ENCODE peak calls at places on chromosomes 2 and 18, in four cellular contexts. One of them, this sample, is unnamed.

GRCh38 chr2:146661494-146662096 is 1183.2 kb upstream of the ACVR2A start:
- DNase-seq in mesothelial cell of epicardium: no peak
- DNase-seq in uterus: no peak
- DNase-seq in sigmoid colon: no peak
- DNase-seq in this sample: no peak

GRCh38 chr2:72036595-72036994 is 111.1 kb downstream of the CYP26B1 start:
- DNase-seq in mesothelial cell of epicardium: no peak
- DNase-seq in uterus: no peak
- DNase-seq in sigmoid colon: no peak
- DNase-seq in this sample: no peak

GRCh38 chr18:37385846-37386435 is 179.7 kb downstream of the CELF4 start:
- DNase-seq in mesothelial cell of epicardium: no peak
- DNase-seq in uterus: no peak
- DNase-seq in sigmoid colon: no peak
- DNase-seq in this sample: peak; percentile 53

GRCh38 chr2:190180313-190181065 is 118.0 kb upstream of the MSTN start:
- DNase-seq in mesothelial cell of epicardium: no peak
- DNase-seq in uterus: peak; percentile 35
- DNase-seq in sigmoid colon: peak; percentile 71
- DNase-seq in this sample: peak; percentile 83

GRCh38 chr2:238860966-238861730 is 13.3 kb downstream of the TWIST2 start:
- DNase-seq in mesothelial cell of epicardium: no peak
- DNase-seq in uterus: no peak
- DNase-seq in sigmoid colon: no peak
- DNase-seq in this sample: no peak

GRCh38 chr18:63823516-63824219 is 48.5 kb downstream of the SERPINB7 start:
- DNase-seq in mesothelial cell of epicardium: no peak
- DNase-seq in uterus: no peak
- DNase-seq in sigmoid colon: no peak
- DNase-seq in this sample: peak; percentile 14

GRCh38 chr18:48138660-48139426 is 208.4 kb upstream of the SMAD2 start:
- DNase-seq in mesothelial cell of epicardium: no peak
- DNase-seq in uterus: no peak
- DNase-seq in sigmoid colon: peak; percentile 45
- DNase-seq in this sample: no peak

GRCh38 chr2:220336771-220337170 is 709.3 kb downstream of the SLC4A3 start:
- DNase-seq in mesothelial cell of epicardium: no peak
- DNase-seq in uterus: no peak
- DNase-seq in sigmoid colon: no peak
- DNase-seq in this sample: no peak

GRCh38 chr2:216674376-216674775 is 21.0 kb downstream of the IGFBP5 start:
- DNase-seq in mesothelial cell of epicardium: no peak
- DNase-seq in uterus: no peak
- DNase-seq in sigmoid colon: no peak
- DNase-seq in this sample: no peak

GRCh38 chr2:241858206-241859016 is at the start of gene PDCD1:
- DNase-seq in mesothelial cell of epicardium: peak; percentile 23
- DNase-seq in uterus: peak; percentile 54
- DNase-seq in sigmoid colon: peak; percentile 68
- DNase-seq in this sample: peak; percentile 86

GRCh38 chr2:64913357-64913869 is 75.8 kb upstream of the SLC1A4 start:
- DNase-seq in mesothelial cell of epicardium: no peak
- DNase-seq in uterus: no peak
- DNase-seq in sigmoid colon: no peak
- DNase-seq in this sample: no peak

GRCh38 chr2:233473878-233474277 is 92.7 kb downstream of the USP40 start:
- DNase-seq in mesothelial cell of epicardium: no peak
- DNase-seq in uterus: no peak
- DNase-seq in sigmoid colon: no peak
- DNase-seq in this sample: no peak

GRCh38 chr2:162146906-162147305 is 5.1 kb downstream of the GCG start:
- DNase-seq in mesothelial cell of epicardium: no peak
- DNase-seq in uterus: no peak
- DNase-seq in sigmoid colon: no peak
- DNase-seq in this sample: no peak

GRCh38 chr2:1504311-1504750 is 91.1 kb downstream of the TPO start:
- DNase-seq in mesothelial cell of epicardium: peak; percentile 15
- DNase-seq in uterus: no peak
- DNase-seq in sigmoid colon: peak; percentile 62
- DNase-seq in this sample: no peak

GRCh38 chr2:18268400-18268799 is 292.1 kb downstream of the RDH14 start:
- DNase-seq in mesothelial cell of epicardium: no peak
- DNase-seq in uterus: no peak
- DNase-seq in sigmoid colon: no peak
- DNase-seq in this sample: no peak

GRCh38 chr2:141703506-141703905 is 427.3 kb downstream of the LRP1B start:
- DNase-seq in mesothelial cell of epicardium: no peak
- DNase-seq in uterus: no peak
- DNase-seq in sigmoid colon: no peak
- DNase-seq in this sample: no peak

GRCh38 chr2:136117909-136118818 is at the start of gene CXCR4:
- DNase-seq in mesothelial cell of epicardium: peak; percentile 50
- DNase-seq in uterus: no peak
- DNase-seq in sigmoid colon: peak; percentile 77
- DNase-seq in this sample: peak; percentile 90

GRCh38 chr2:200156140-200156858 is 150.2 kb upstream of the SPATS2L start:
- DNase-seq in mesothelial cell of epicardium: no peak
- DNase-seq in uterus: peak; percentile 50
- DNase-seq in sigmoid colon: no peak
- DNase-seq in this sample: no peak

GRCh38 chr2:165776796-165777195 is 17.3 kb downstream of the GALNT3 start:
- DNase-seq in mesothelial cell of epicardium: no peak
- DNase-seq in uterus: no peak
- DNase-seq in sigmoid colon: no peak
- DNase-seq in this sample: no peak

GRCh38 chr2:165778187-165778556 is 15.9 kb downstream of the GALNT3 start:
- DNase-seq in mesothelial cell of epicardium: no peak
- DNase-seq in uterus: no peak
- DNase-seq in sigmoid colon: no peak
- DNase-seq in this sample: no peak

GRCh38 chr2:165777522-165778186 is 16.4 kb downstream of the GALNT3 start:
- DNase-seq in mesothelial cell of epicardium: no peak
- DNase-seq in uterus: no peak
- DNase-seq in sigmoid colon: no peak
- DNase-seq in this sample: no peak

GRCh38 chr2:165776013-165776412 is 18.0 kb downstream of the GALNT3 start:
- DNase-seq in mesothelial cell of epicardium: no peak
- DNase-seq in uterus: no peak
- DNase-seq in sigmoid colon: no peak
- DNase-seq in this sample: no peak

GRCh38 chr2:165778653-165779451 is 15.2 kb downstream of the GALNT3 start:
- DNase-seq in mesothelial cell of epicardium: no peak
- DNase-seq in uterus: no peak
- DNase-seq in sigmoid colon: no peak
- DNase-seq in this sample: no peak
- TF ChIP-seq CTCF in mesothelial cell of epicardium: no peak
- TF ChIP-seq CTCF in uterus: no peak
- TF ChIP-seq CTCF in sigmoid colon: no peak
- TF ChIP-seq CTCF in this sample: peak; percentile 25

GRCh38 chr2:235106874-235107639 is 155.2 kb downstream of the SH3BP4 start:
- DNase-seq in mesothelial cell of epicardium: no peak
- DNase-seq in uterus: peak; percentile 58
- DNase-seq in sigmoid colon: peak; percentile 71
- DNase-seq in this sample: peak; percentile 48
- TF ChIP-seq CTCF in mesothelial cell of epicardium: peak; percentile 32
- TF ChIP-seq CTCF in uterus: peak; percentile 70
- TF ChIP-seq CTCF in sigmoid colon: no peak
- TF ChIP-seq CTCF in this sample: peak; percentile 27

GRCh38 chr2:201779996-201780673 is 598 bp downstream of the ALS2 start:
- DNase-seq in mesothelial cell of epicardium: no peak
- DNase-seq in uterus: no peak
- DNase-seq in sigmoid colon: no peak
- DNase-seq in this sample: peak; percentile 12
- TF ChIP-seq CTCF in mesothelial cell of epicardium: no peak
- TF ChIP-seq CTCF in uterus: no peak
- TF ChIP-seq CTCF in sigmoid colon: no peak
- TF ChIP-seq CTCF in this sample: no peak

DNA sequence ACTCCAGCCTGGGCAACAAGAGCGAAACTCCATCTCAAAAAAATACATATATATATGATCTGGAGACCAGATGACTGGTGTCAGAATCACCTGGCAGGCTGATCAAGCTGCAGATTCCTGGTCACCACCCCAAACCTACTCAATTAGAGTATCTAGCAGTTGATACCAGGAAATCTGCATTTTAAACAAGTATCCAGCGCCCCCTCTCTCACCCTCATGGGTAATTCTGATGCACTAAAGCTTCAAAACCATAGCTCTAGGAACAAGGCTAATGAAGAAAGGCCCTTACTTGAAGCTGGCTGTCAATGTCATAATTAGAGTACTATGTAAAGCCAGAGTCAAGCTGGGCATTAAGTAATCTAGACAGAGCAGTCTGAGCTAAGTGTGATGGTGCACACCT is 25.0 kb upstream of the PCBP1 start:
- DNase-seq in mesothelial cell of epicardium: no peak
- DNase-seq in uterus: no peak
- DNase-seq in sigmoid colon: peak; percentile 33
- DNase-seq in this sample: no peak
- TF ChIP-seq CTCF in mesothelial cell of epicardium: no peak
- TF ChIP-seq CTCF in uterus: no peak
- TF ChIP-seq CTCF in sigmoid colon: no peak
- TF ChIP-seq CTCF in this sample: no peak

DNA sequence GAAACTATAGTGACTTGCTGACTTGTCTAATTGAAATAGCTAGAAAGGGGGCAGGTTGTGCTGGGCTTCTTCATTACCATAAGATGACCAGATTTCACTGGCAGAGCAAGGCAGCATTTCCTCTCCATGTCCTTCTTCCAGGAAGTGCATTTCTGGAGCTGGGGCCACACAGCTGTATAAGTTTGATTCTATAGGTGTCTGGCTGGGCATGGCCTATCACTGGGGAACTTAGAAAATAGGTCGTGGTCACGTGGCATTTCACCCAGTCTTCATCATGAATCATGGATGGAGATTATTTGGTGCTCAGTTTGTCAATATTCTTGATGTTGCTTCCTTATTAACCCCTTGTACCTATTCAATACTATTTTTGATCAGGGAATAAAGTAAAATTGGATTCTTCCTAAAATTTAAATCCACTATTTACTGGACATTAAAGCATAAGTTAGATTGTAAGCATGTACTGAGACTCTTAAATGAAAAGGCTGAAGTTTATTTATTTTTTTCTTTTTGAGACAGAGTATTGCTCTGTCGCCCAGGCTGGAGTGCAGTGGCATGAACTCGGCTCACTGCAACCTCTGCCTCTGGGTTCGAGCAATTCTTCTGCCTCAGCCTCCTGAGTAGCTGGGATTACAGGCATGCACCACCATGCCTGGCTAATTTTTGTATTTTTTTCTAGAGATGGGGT is 49.5 kb upstream of the TMEM87B start:
- DNase-seq in mesothelial cell of epicardium: no peak
- DNase-seq in uterus: no peak
- DNase-seq in sigmoid colon: no peak
- DNase-seq in this sample: no peak
- TF ChIP-seq CTCF in mesothelial cell of epicardium: no peak
- TF ChIP-seq CTCF in uterus: no peak
- TF ChIP-seq CTCF in sigmoid colon: no peak
- TF ChIP-seq CTCF in this sample: no peak

DNA sequence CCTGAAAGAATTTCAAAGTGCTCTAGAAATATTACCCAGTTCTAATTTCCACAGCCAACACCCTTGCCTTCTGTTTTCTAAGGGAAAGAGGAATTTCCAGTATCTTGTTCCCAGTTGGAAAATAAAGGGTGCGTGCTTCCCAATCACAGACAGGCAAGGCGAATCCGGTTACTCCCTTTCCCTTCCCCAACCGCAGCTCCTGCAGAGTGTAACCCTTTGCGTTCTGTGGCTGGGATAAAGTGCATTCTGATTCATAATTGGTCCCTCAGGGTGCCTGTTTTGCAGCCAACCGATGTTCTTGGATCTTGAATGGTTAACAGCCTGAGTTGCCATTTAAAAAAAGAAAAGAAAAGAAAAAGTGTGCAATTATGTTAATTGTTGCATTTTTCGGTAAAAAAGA is 40.6 kb upstream of the PGAP1 start:
- DNase-seq in mesothelial cell of epicardium: no peak
- DNase-seq in uterus: no peak
- DNase-seq in sigmoid colon: no peak
- DNase-seq in this sample: no peak
- TF ChIP-seq CTCF in mesothelial cell of epicardium: no peak
- TF ChIP-seq CTCF in uterus: no peak
- TF ChIP-seq CTCF in sigmoid colon: no peak
- TF ChIP-seq CTCF in this sample: no peak

GRCh38 chr2:171963198-171963597 is 36.6 kb upstream of the METAP1D start:
- DNase-seq in mesothelial cell of epicardium: no peak
- DNase-seq in uterus: no peak
- DNase-seq in sigmoid colon: no peak
- DNase-seq in this sample: no peak

GRCh38 chr2:171965661-171966060 is 34.1 kb upstream of the METAP1D start:
- DNase-seq in mesothelial cell of epicardium: no peak
- DNase-seq in uterus: no peak
- DNase-seq in sigmoid colon: no peak
- DNase-seq in this sample: no peak

GRCh38 chr2:171965238-171965637 is 34.5 kb upstream of the METAP1D start:
- DNase-seq in mesothelial cell of epicardium: no peak
- DNase-seq in uterus: no peak
- DNase-seq in sigmoid colon: no peak
- DNase-seq in this sample: no peak

GRCh38 chr2:171966268-171966667 is 33.5 kb upstream of the METAP1D start:
- DNase-seq in mesothelial cell of epicardium: no peak
- DNase-seq in uterus: no peak
- DNase-seq in sigmoid colon: no peak
- DNase-seq in this sample: no peak

DNA sequence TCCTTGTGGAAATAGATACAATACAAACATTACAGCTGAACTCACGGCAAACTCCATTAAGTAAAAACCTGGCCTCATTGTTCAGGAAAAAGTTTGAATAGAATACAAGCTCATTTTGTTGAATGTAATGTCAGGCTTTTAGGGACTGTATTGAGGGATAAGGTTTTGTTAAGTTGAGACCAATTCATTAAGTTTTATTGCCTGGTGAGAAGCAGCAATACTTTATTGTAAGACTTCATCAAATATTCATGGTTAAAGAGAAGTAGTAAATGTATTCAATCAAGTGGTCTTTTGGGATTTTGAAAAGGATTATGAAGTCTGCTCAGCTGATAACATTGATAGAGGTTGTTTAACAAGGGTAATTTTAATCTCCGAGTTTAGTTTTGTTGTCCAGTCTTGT is 35.4 kb upstream of the METAP1D start:
- DNase-seq in mesothelial cell of epicardium: no peak
- DNase-seq in uterus: no peak
- DNase-seq in sigmoid colon: no peak
- DNase-seq in this sample: no peak
- TF ChIP-seq CTCF in mesothelial cell of epicardium: no peak
- TF ChIP-seq CTCF in uterus: no peak
- TF ChIP-seq CTCF in sigmoid colon: no peak
- TF ChIP-seq CTCF in this sample: no peak

GRCh38 chr2:31886700-31887099 is 124.1 kb downstream of the MEMO1 start:
- DNase-seq in mesothelial cell of epicardium: no peak
- DNase-seq in uterus: no peak
- DNase-seq in sigmoid colon: no peak
- DNase-seq in this sample: no peak
- TF ChIP-seq CTCF in mesothelial cell of epicardium: no peak
- TF ChIP-seq CTCF in uterus: no peak
- TF ChIP-seq CTCF in sigmoid colon: no peak
- TF ChIP-seq CTCF in this sample: peak; percentile 15

This sample was measured in GM10248.